ENCODE peak calls at places on chromosomes 1 and 21, in five cellular contexts. One of them, this sample, is unnamed.

GRCh38 chr1:31798433-31799195 is 17.2 kb downstream of the SPOCD1 start:
- DNase-seq in NCI-H1417: no peak
- DNase-seq in stimulated activated CD8-positive, alpha-beta memory T cell treated with anti-CD3 and anti-CD28 coated beads, Interleukin-15, amount 100 ng/mL, for 24 hours: no peak
- DNase-seq in Right ventricle myocardium inferior: no peak
- DNase-seq in substantia nigra: no peak
- DNase-seq in this sample: no peak

GRCh38 chr1:233132445-233132844 is 163.1 kb downstream of the PCNX2 start:
- DNase-seq in NCI-H1417: no peak
- DNase-seq in stimulated activated CD8-positive, alpha-beta memory T cell treated with anti-CD3 and anti-CD28 coated beads, Interleukin-15, amount 100 ng/mL, for 24 hours: no peak
- DNase-seq in Right ventricle myocardium inferior: no peak
- DNase-seq in substantia nigra: no peak
- DNase-seq in this sample: no peak

GRCh38 chr1:117592155-117592554 is 13.7 kb upstream of the TENT5C start:
- DNase-seq in NCI-H1417: no peak
- DNase-seq in stimulated activated CD8-positive, alpha-beta memory T cell treated with anti-CD3 and anti-CD28 coated beads, Interleukin-15, amount 100 ng/mL, for 24 hours: no peak
- DNase-seq in Right ventricle myocardium inferior: no peak
- DNase-seq in substantia nigra: no peak
- DNase-seq in this sample: no peak

GRCh38 chr1:37474697-37475379 is 458 bp downstream of the ZC3H12A start:
- DNase-seq in NCI-H1417: no peak
- DNase-seq in stimulated activated CD8-positive, alpha-beta memory T cell treated with anti-CD3 and anti-CD28 coated beads, Interleukin-15, amount 100 ng/mL, for 24 hours: no peak
- DNase-seq in Right ventricle myocardium inferior: peak
- DNase-seq in substantia nigra: no peak
- DNase-seq in this sample: no peak

GRCh38 chr1:10785855-10786638 is 10.4 kb downstream of the CASZ1 start:
- DNase-seq in NCI-H1417: no peak
- DNase-seq in stimulated activated CD8-positive, alpha-beta memory T cell treated with anti-CD3 and anti-CD28 coated beads, Interleukin-15, amount 100 ng/mL, for 24 hours: no peak
- DNase-seq in Right ventricle myocardium inferior: no peak
- DNase-seq in substantia nigra: no peak
- DNase-seq in this sample: no peak

GRCh38 chr1:21913763-21914162 is 23.3 kb downstream of the HSPG2 start:
- DNase-seq in NCI-H1417: no peak
- DNase-seq in stimulated activated CD8-positive, alpha-beta memory T cell treated with anti-CD3 and anti-CD28 coated beads, Interleukin-15, amount 100 ng/mL, for 24 hours: no peak
- DNase-seq in Right ventricle myocardium inferior: no peak
- DNase-seq in substantia nigra: no peak
- DNase-seq in this sample: no peak

GRCh38 chr1:154736840-154737239 is 128.9 kb upstream of the ADAR start:
- DNase-seq in NCI-H1417: no peak
- DNase-seq in stimulated activated CD8-positive, alpha-beta memory T cell treated with anti-CD3 and anti-CD28 coated beads, Interleukin-15, amount 100 ng/mL, for 24 hours: no peak
- DNase-seq in Right ventricle myocardium inferior: no peak
- DNase-seq in substantia nigra: no peak
- DNase-seq in this sample: no peak

GRCh38 chr21:41074607-41075184 is 93.3 kb upstream of the BACE2 start:
- DNase-seq in NCI-H1417: no peak
- DNase-seq in stimulated activated CD8-positive, alpha-beta memory T cell treated with anti-CD3 and anti-CD28 coated beads, Interleukin-15, amount 100 ng/mL, for 24 hours: no peak
- DNase-seq in Right ventricle myocardium inferior: no peak
- DNase-seq in substantia nigra: no peak
- DNase-seq in this sample: no peak